ENCODE peak calls at places on chromosome 13, in seven cellular contexts. One of them, this sample, is unnamed.

GRCh38 chr13:48831248-48831647 is 144.5 kb upstream of the FNDC3A start:
- DNase-seq in osteocyte: no peak
- DNase-seq in omental fat pad: no peak
- DNase-seq in psoas muscle: no peak
- DNase-seq in neural progenitor cell: no peak
- DNase-seq in A549: no peak
- DNase-seq in stomach: no peak
- DNase-seq in this sample: no peak

GRCh38 chr13:26377038-26377437 is 123.1 kb downstream of the CDK8 start:
- DNase-seq in osteocyte: no peak
- DNase-seq in omental fat pad: no peak
- DNase-seq in psoas muscle: no peak
- DNase-seq in neural progenitor cell: peak
- DNase-seq in A549: peak
- DNase-seq in stomach: no peak
- DNase-seq in this sample: no peak

GRCh38 chr13:61142506-61142905 is 273.1 kb downstream of the PCDH20 start:
- DNase-seq in osteocyte: no peak
- DNase-seq in omental fat pad: no peak
- DNase-seq in psoas muscle: no peak
- DNase-seq in neural progenitor cell: no peak
- DNase-seq in A549: no peak
- DNase-seq in stomach: no peak
- DNase-seq in this sample: no peak

GRCh38 chr13:106369091-106369490 is 166.4 kb downstream of the EFNB2 start:
- DNase-seq in osteocyte: no peak
- DNase-seq in omental fat pad: no peak
- DNase-seq in psoas muscle: no peak
- DNase-seq in neural progenitor cell: peak
- DNase-seq in A549: no peak
- DNase-seq in stomach: no peak
- DNase-seq in this sample: no peak

GRCh38 chr13:102799544-102800144 is 725 bp downstream of the BIVM start:
- DNase-seq in osteocyte: peak
- DNase-seq in omental fat pad: no peak
- DNase-seq in psoas muscle: no peak
- DNase-seq in neural progenitor cell: peak
- DNase-seq in A549: peak
- DNase-seq in stomach: peak
- DNase-seq in this sample: peak

GRCh38 chr13:30375436-30375835 is 46.9 kb upstream of the UBE2L5 start:
- DNase-seq in osteocyte: no peak
- DNase-seq in omental fat pad: no peak
- DNase-seq in psoas muscle: no peak
- DNase-seq in neural progenitor cell: no peak
- DNase-seq in A549: no peak
- DNase-seq in stomach: no peak
- DNase-seq in this sample: no peak

GRCh38 chr13:52991344-52992020 is 37.1 kb upstream of the OLFM4 start:
- DNase-seq in osteocyte: no peak
- DNase-seq in omental fat pad: no peak
- DNase-seq in psoas muscle: no peak
- DNase-seq in neural progenitor cell: no peak
- DNase-seq in A549: no peak
- DNase-seq in stomach: no peak
- DNase-seq in this sample: no peak

GRCh38 chr13:44399045-44399444 is 25.4 kb downstream of the SERP2 start:
- DNase-seq in osteocyte: no peak
- DNase-seq in omental fat pad: no peak
- DNase-seq in psoas muscle: no peak
- DNase-seq in neural progenitor cell: no peak
- DNase-seq in A549: no peak
- DNase-seq in stomach: no peak
- DNase-seq in this sample: no peak

GRCh38 chr13:76993021-76993420 is 1.1 kb downstream of the CLN5 start:
- DNase-seq in osteocyte: no peak
- DNase-seq in omental fat pad: no peak
- DNase-seq in psoas muscle: no peak
- DNase-seq in neural progenitor cell: no peak
- DNase-seq in A549: no peak
- DNase-seq in stomach: no peak
- DNase-seq in this sample: no peak

GRCh38 chr13:73390100-73390499 is 331.3 kb downstream of the KLF5 start:
- DNase-seq in osteocyte: no peak
- DNase-seq in omental fat pad: no peak
- DNase-seq in psoas muscle: no peak
- DNase-seq in neural progenitor cell: no peak
- DNase-seq in A549: no peak
- DNase-seq in stomach: no peak
- DNase-seq in this sample: no peak

GRCh38 chr13:80840313-80840976 is 499.5 kb upstream of the SPRY2 start:
- DNase-seq in osteocyte: no peak
- DNase-seq in omental fat pad: no peak
- DNase-seq in psoas muscle: no peak
- DNase-seq in neural progenitor cell: peak
- DNase-seq in A549: no peak
- DNase-seq in stomach: no peak
- DNase-seq in this sample: no peak

GRCh38 chr13:97354808-97355207 is 79.2 kb upstream of the RAP2A start:
- DNase-seq in osteocyte: no peak
- DNase-seq in omental fat pad: no peak
- DNase-seq in psoas muscle: no peak
- DNase-seq in neural progenitor cell: no peak
- DNase-seq in A549: no peak
- DNase-seq in stomach: no peak
- DNase-seq in this sample: no peak

GRCh38 chr13:109859216-109859835 is 72.9 kb upstream of the IRS2 start:
- DNase-seq in osteocyte: no peak
- DNase-seq in omental fat pad: no peak
- DNase-seq in psoas muscle: peak
- DNase-seq in neural progenitor cell: no peak
- DNase-seq in A549: no peak
- DNase-seq in stomach: no peak
- DNase-seq in this sample: no peak

GRCh38 chr13:92626274-92626673 is 600.3 kb upstream of the GPC6 start:
- DNase-seq in osteocyte: no peak
- DNase-seq in omental fat pad: no peak
- DNase-seq in psoas muscle: no peak
- DNase-seq in neural progenitor cell: no peak
- DNase-seq in A549: no peak
- DNase-seq in stomach: no peak
- DNase-seq in this sample: no peak

GRCh38 chr13:92622905-92623304 is 603.7 kb upstream of the GPC6 start:
- DNase-seq in osteocyte: no peak
- DNase-seq in omental fat pad: no peak
- DNase-seq in psoas muscle: no peak
- DNase-seq in neural progenitor cell: no peak
- DNase-seq in A549: no peak
- DNase-seq in stomach: no peak
- DNase-seq in this sample: no peak

DNA sequence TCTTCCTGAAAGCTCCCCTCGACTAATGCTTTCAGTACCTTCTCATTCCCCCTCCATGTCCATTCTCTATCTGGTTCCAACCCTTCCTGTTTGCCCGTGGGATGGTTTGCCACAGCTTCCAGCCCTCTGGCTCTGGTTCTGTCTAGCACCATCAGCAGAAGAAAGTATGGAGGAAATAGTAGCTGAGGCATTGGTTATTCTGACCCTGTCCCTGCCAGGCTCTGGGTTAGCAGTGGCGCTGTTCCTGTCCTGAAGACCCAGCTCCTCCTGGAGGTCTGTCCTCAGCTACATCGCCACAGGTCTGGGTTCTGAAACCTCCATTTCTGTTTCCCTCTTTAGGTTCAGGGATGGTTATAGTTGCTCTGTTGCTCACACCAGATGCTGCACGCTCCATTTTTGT is 604.6 kb upstream of the GPC6 start:
- DNase-seq in osteocyte: no peak
- DNase-seq in omental fat pad: no peak
- DNase-seq in psoas muscle: no peak
- DNase-seq in neural progenitor cell: no peak
- DNase-seq in A549: no peak
- DNase-seq in stomach: no peak
- DNase-seq in this sample: no peak
- TF ChIP-seq CTCF in osteocyte: no peak
- TF ChIP-seq CTCF in omental fat pad: no peak
- TF ChIP-seq CTCF in psoas muscle: no peak
- TF ChIP-seq CTCF in neural progenitor cell: no peak
- TF ChIP-seq CTCF in A549: no peak
- TF ChIP-seq CTCF in stomach: no peak
- TF ChIP-seq CTCF in this sample: no peak

GRCh38 chr13:47549219-47549752 is 451.8 kb downstream of the SUCLA2 start:
- DNase-seq in osteocyte: no peak
- DNase-seq in omental fat pad: no peak
- DNase-seq in psoas muscle: no peak
- DNase-seq in neural progenitor cell: peak
- DNase-seq in A549: no peak
- DNase-seq in stomach: no peak
- DNase-seq in this sample: no peak
- TF ChIP-seq CTCF in osteocyte: no peak
- TF ChIP-seq CTCF in omental fat pad: no peak
- TF ChIP-seq CTCF in psoas muscle: no peak
- TF ChIP-seq CTCF in neural progenitor cell: peak
- TF ChIP-seq CTCF in A549: no peak
- TF ChIP-seq CTCF in stomach: no peak
- TF ChIP-seq CTCF in this sample: no peak

GRCh38 chr13:32446220-32446619 is 18.3 kb upstream of the N4BP2L1 start:
- DNase-seq in osteocyte: no peak
- DNase-seq in omental fat pad: no peak
- DNase-seq in psoas muscle: no peak
- DNase-seq in neural progenitor cell: no peak
- DNase-seq in A549: no peak
- DNase-seq in stomach: no peak
- DNase-seq in this sample: no peak

GRCh38 chr13:32445461-32445860 is 17.5 kb upstream of the N4BP2L1 start:
- DNase-seq in osteocyte: no peak
- DNase-seq in omental fat pad: no peak
- DNase-seq in psoas muscle: no peak
- DNase-seq in neural progenitor cell: no peak
- DNase-seq in A549: no peak
- DNase-seq in stomach: no peak
- DNase-seq in this sample: no peak

GRCh38 chr13:32448224-32448623 is 20.3 kb upstream of the N4BP2L1 start:
- DNase-seq in osteocyte: no peak
- DNase-seq in omental fat pad: no peak
- DNase-seq in psoas muscle: no peak
- DNase-seq in neural progenitor cell: no peak
- DNase-seq in A549: no peak
- DNase-seq in stomach: no peak
- DNase-seq in this sample: no peak

GRCh38 chr13:32446778-32447465 is 19.0 kb upstream of the N4BP2L1 start:
- DNase-seq in osteocyte: no peak
- DNase-seq in omental fat pad: no peak
- DNase-seq in psoas muscle: no peak
- DNase-seq in neural progenitor cell: no peak
- DNase-seq in A549: no peak
- DNase-seq in stomach: no peak
- DNase-seq in this sample: no peak

DNA sequence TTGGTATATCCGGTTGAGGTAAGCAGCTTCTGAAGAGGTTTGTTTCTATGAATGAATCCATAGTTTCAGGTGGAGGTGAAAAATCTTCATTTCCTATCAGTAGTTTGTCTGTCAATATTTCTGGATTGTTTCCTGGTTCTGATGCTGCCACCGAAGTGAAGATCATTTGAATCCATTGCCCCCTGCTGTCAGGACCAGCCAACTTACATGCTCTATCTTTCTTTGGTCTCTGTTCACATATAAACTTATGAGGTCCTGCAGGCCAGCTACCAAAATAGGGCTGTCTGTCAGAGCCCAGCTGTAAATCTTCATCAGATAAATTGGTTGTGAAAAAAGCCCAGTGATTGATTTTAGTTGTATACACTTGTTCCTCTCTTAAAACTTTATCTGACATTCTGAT is 15.2 kb upstream of the N4BP2L1 start:
- DNase-seq in osteocyte: no peak
- DNase-seq in omental fat pad: no peak
- DNase-seq in psoas muscle: no peak
- DNase-seq in neural progenitor cell: no peak
- DNase-seq in A549: peak
- DNase-seq in stomach: no peak
- DNase-seq in this sample: no peak
- TF ChIP-seq CTCF in osteocyte: no peak
- TF ChIP-seq CTCF in omental fat pad: no peak
- TF ChIP-seq CTCF in psoas muscle: peak
- TF ChIP-seq CTCF in neural progenitor cell: no peak
- TF ChIP-seq CTCF in A549: no peak
- TF ChIP-seq CTCF in stomach: peak
- TF ChIP-seq CTCF in this sample: peak

DNA sequence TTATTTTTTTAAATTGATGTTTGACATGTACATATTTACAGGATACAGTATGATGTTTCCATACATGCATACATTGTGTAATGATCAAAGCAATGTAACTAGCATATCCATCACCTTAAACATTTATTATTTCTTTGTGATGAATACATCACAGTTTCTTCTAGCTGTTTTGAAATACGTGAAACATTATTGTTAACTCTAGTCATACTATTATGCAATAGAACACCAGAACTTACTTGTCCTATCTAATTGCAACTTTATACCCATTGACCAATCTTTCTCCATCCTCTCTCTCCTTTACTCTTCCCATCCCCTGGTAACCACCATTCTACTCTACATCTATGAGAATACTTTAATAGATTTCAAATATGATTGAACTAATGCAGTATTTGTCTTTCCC is 1942.7 kb downstream of the PCDH9 start:
- DNase-seq in osteocyte: no peak
- DNase-seq in omental fat pad: no peak
- DNase-seq in psoas muscle: no peak
- DNase-seq in neural progenitor cell: no peak
- DNase-seq in A549: no peak
- DNase-seq in stomach: no peak
- DNase-seq in this sample: no peak
- TF ChIP-seq CTCF in osteocyte: no peak
- TF ChIP-seq CTCF in omental fat pad: no peak
- TF ChIP-seq CTCF in psoas muscle: no peak
- TF ChIP-seq CTCF in neural progenitor cell: no peak
- TF ChIP-seq CTCF in A549: no peak
- TF ChIP-seq CTCF in stomach: no peak
- TF ChIP-seq CTCF in this sample: no peak